ENCODE peak calls at places on chromosomes 16 and 17, in ten cellular contexts. K is CD8-positive, alpha-beta memory T cell; A is hepatic stellate cell; N is activated T-helper 9 cell treated with anti-CD3 and anti-CD28 coated beads, Interleukin-2, amount 50 U/mL, for 16 hours; F is heart left ventricle; L is H4; R is stimulated activated CD8-positive, alpha-beta memory T cell treated with anti-CD3 and anti-CD28 coated beads, Interleukin-15, amount 100 ng/mL, for 4 hours; T is T-helper 22 cell; W is effector memory CD4-positive, alpha-beta T cell; D is NCI-H1092 treated with DMSO at 0.1 percent for 48 hours. P is an unnamed sample.

GRCh38 chr16:29950806-29951461 is 10.9 kb upstream of the TMEM219 start:
- DNase-seq in K (no peak), A (no peak), N (no peak), F (no peak), L (no peak), R (no peak), T (no peak), W (no peak), D (no peak), P (no peak)

GRCh38 chr17:333626-334396 is 18.8 kb downstream of the RPH3AL start:
- DNase-seq in K (peak), A (peak), N (no peak), F (peak), L (no peak), R (no peak), T (no peak), W (no peak), D (no peak), P (peak)

GRCh38 chr16:15950167-15950854 is 895 bp downstream of the ABCC1 start:
- DNase-seq in K (peak), A (peak), N (peak), F (no peak), L (no peak), R (no peak), T (peak), W (peak), D (peak), P (peak)

GRCh38 chr17:42277342-42277712 is 1.1 kb upstream of the STAT5B start:
- DNase-seq in K (no peak), A (no peak), N (no peak), F (no peak), L (no peak), R (no peak), T (no peak), W (no peak), D (no peak), P (no peak)

GRCh38 chr16:86517652-86518258 is 7.4 kb downstream of the FOXF1 start:
- DNase-seq in K (no peak), A (peak), N (no peak), F (peak), L (peak), R (no peak), T (no peak), W (no peak), D (peak), P (peak)

GRCh38 chr16:63287411-63287810 is 1251.2 kb upstream of the CDH8 start:
- DNase-seq in K (no peak), A (no peak), N (no peak), F (no peak), L (no peak), R (no peak), T (no peak), W (no peak), D (no peak), P (no peak)

GRCh38 chr16:75624921-75625334 is 1.8 kb upstream of the ADAT1 start:
- DNase-seq in K (no peak), A (no peak), N (no peak), F (no peak), L (no peak), R (no peak), T (no peak), W (no peak), D (no peak), P (no peak)

GRCh38 chr17:9360610-9361571 is 214.7 kb downstream of the STX8 start:
- DNase-seq in K (no peak), A (peak), N (no peak), F (no peak), L (peak), R (no peak), T (no peak), W (no peak), D (no peak), P (peak)

GRCh38 chr17:16437083-16437482 is 21.7 kb downstream of the TRPV2 start:
- DNase-seq in K (no peak), A (no peak), N (no peak), F (no peak), L (no peak), R (no peak), T (no peak), W (no peak), D (no peak), P (no peak)

GRCh38 chr17:2400474-2400866 is 390 bp downstream of the MNT start:
- DNase-seq in K (peak), A (peak), N (peak), F (peak), L (peak), R (peak), T (peak), W (peak), D (peak), P (no peak)

GRCh38 chr17:44522883-44523671 is 19.9 kb upstream of the GPATCH8 start:
- DNase-seq in K (no peak), A (peak), N (peak), F (peak), L (peak), R (peak), T (no peak), W (no peak), D (peak), P (peak)

GRCh38 chr16:10150906-10151305 is 31.3 kb downstream of the GRIN2A start:
- DNase-seq in K (no peak), A (no peak), N (no peak), F (no peak), L (peak), R (no peak), T (no peak), W (no peak), D (no peak), P (no peak)

GRCh38 chr17:61774724-61775123 is 88.6 kb downstream of the BRIP1 start:
- DNase-seq in K (no peak), A (no peak), N (no peak), F (no peak), L (no peak), R (no peak), T (no peak), W (no peak), D (no peak), P (no peak)